ENCODE peak calls at places on chromosomes 16 and 17, in four cellular contexts. Q is activated CD4-positive, alpha-beta memory T cell treated with anti-CD3 and anti-CD28 coated beads for 36 hours; R is A172; G is A549. H is an unnamed sample.

GRCh38 chr17:41942626-41943025 is 12.2 kb downstream of the ODAD4 start:
- DNase-seq in R (no peak), Q (no peak), G (no peak), H (no peak)

GRCh38 chr16:58456193-58456592 is 43.8 kb upstream of the NDRG4 start:
- DNase-seq in R (peak; percentile 88), Q (no peak), G (no peak), H (no peak)

GRCh38 chr16:74450236-74450635 is 29.0 kb upstream of the CLEC18B start:
- DNase-seq in G (no peak), Q (no peak), R (no peak), H (no peak)

GRCh38 chr16:71769222-71769621 is 39.4 kb downstream of the AP1G1 start:
- DNase-seq in R (no peak), Q (no peak), G (no peak), H (no peak)

GRCh38 chr17:32310927-32311568 is 30.9 kb downstream of the C17orf75 start:
- DNase-seq in R (no peak), G (no peak), Q (no peak), H (no peak)

GRCh38 chr16:11010576-11011221 is 66.3 kb downstream of the CLEC16A start:
- DNase-seq in G (no peak), R (no peak), Q (no peak), H (no peak)

GRCh38 chr17:48545022-48545376 is at the start of gene HOXB2:
- DNase-seq in R (no peak), Q (no peak), G (no peak), H (peak; percentile 46)

GRCh38 chr16:53707671-53708070 is 3.7 kb downstream of the FTO start:
- DNase-seq in R (no peak), Q (no peak), G (no peak), H (no peak)

GRCh38 chr16:86424968-86425367 is 85.4 kb upstream of the FOXF1 start:
- DNase-seq in Q (no peak), G (no peak), R (peak; percentile 56), H (no peak)

GRCh38 chr17:48554412-48555090 is 9.6 kb upstream of the HOXB2 start:
- DNase-seq in G (peak; percentile 66), Q (no peak), R (no peak), H (no peak)

GRCh38 chr16:58027341-58028167 is 2.0 kb downstream of the MMP15 start:
- DNase-seq in R (no peak), Q (no peak), G (peak; percentile 74), H (peak; percentile 35)

GRCh38 chr17:60193482-60193881 is 43.7 kb downstream of the CA4 start:
- DNase-seq in G (no peak), Q (no peak), R (no peak), H (no peak)

GRCh38 chr16:1078579-1079021 is 6.1 kb downstream of the SSTR5 start:
- DNase-seq in Q (no peak), G (peak; percentile 93), R (peak; percentile 88), H (peak; percentile 77)

GRCh38 chr17:2239882-2240430 is 63.6 kb downstream of the SMG6 start:
- DNase-seq in R (peak; percentile 90), G (peak; percentile 50), Q (peak; percentile 77), H (peak; percentile 89)

GRCh38 chr16:57513371-57514102 is 22.8 kb downstream of the CCDC102A start:
- DNase-seq in G (no peak), Q (no peak), R (no peak), H (no peak)

GRCh38 chr16:1983544-1984346 is at the start of gene GFER:
- DNase-seq in G (peak; percentile 94), Q (peak; percentile 88), R (peak; percentile 77), H (peak; percentile 94)

GRCh38 chr17:2057714-2058520 is 3.0 kb downstream of the HIC1 start:
- DNase-seq in G (no peak), R (no peak), Q (peak; percentile 20), H (no peak)

GRCh38 chr17:56913867-56914640 is at the start of gene TRIM25:
- DNase-seq in Q (peak; percentile 96), G (peak; percentile 98), R (peak; percentile 83), H (peak; percentile 94)

GRCh38 chr16:8887952-8888560 is 5.9 kb downstream of the LITAFD start:
- DNase-seq in Q (no peak), G (no peak), R (peak; percentile 62), H (no peak)

GRCh38 chr17:82838386-82839063 is 1.3 kb downstream of the ZNF750 start:
- DNase-seq in Q (no peak), R (no peak), G (no peak), H (no peak)

GRCh38 chr17:61221597-61222471 is 177.8 kb upstream of the TBX2 start:
- DNase-seq in R (peak; percentile 36), Q (peak; percentile 46), G (no peak), H (no peak)

GRCh38 chr16:20538181-20538580 is 38.0 kb downstream of the ACSM2B start:
- DNase-seq in G (no peak), Q (no peak), R (no peak), H (no peak)

GRCh38 chr16:23026777-23027362 is 122.4 kb downstream of the USP31 start:
- DNase-seq in R (peak; percentile 55), Q (peak; percentile 8), G (no peak), H (peak; percentile 42)

GRCh38 chr17:79424471-79425185 is 186.2 kb downstream of the RBFOX3 start:
- DNase-seq in G (no peak), Q (no peak), R (no peak), H (no peak)

GRCh38 chr17:58369214-58370031 is 17.4 kb upstream of the SUPT4H1 start:
- DNase-seq in G (no peak), Q (no peak), R (no peak), H (no peak)

GRCh38 chr17:72764632-72765041 is 327.9 kb downstream of the SLC39A11 start:
- DNase-seq in Q (no peak), G (no peak), R (peak; percentile 73), H (peak; percentile 77)

GRCh38 chr16:81026429-81026828 is 9.2 kb upstream of the ATMIN start:
- DNase-seq in R (no peak), Q (no peak), G (no peak), H (no peak)